ENCODE peak calls at places on chromosomes 6 and 20, in eight cellular contexts. H is stomach, W is sigmoid colon, V is SK-N-SH, Z is breast epithelium, L is transverse colon, X is K562, M is vagina. S is an unnamed sample. For H3K27me3, the result is how much of the 10 kb centered on the place peaks cover.

GRCh38 chr6:108714774-108715414 is 133.3 kb upstream of the ARMC2 start:
- DNase-seq in W (no peak), M (no peak), L (no peak), V (no peak), X (no peak), Z (no peak), H (no peak), S (no peak)

GRCh38 chr20:36875702-36876472 is at the start of gene TLDC2:
- DNase-seq in W (no peak), Z (no peak), H (no peak), X (no peak), M (no peak), L (peak), V (no peak), S (no peak)

GRCh38 chr6:105348897-105349296 is 54.0 kb downstream of the PREP start:
- DNase-seq in M (no peak), V (no peak), X (no peak), L (no peak), W (no peak), H (no peak), Z (no peak), S (no peak)

GRCh38 chr6:153625089-153625488 is 414.0 kb upstream of the OPRM1 start:
- DNase-seq in V (no peak), X (no peak), L (no peak), H (no peak), M (no peak), W (no peak), Z (no peak), S (no peak)

GRCh38 chr6:136501081-136501480 is 49.1 kb downstream of the MAP7 start:
- DNase-seq in Z (no peak), H (no peak), W (no peak), M (no peak), X (no peak), V (peak), L (no peak), S (no peak)

GRCh38 chr6:134835998-134836397 is 113.9 kb downstream of the ALDH8A1 start:
- DNase-seq in H (no peak), X (no peak), M (no peak), Z (no peak), W (no peak), V (no peak), L (no peak), S (no peak)

GRCh38 chr6:119350202-119351004 is 842 bp upstream of the MAN1A1 start:
- DNase-seq in V (peak), W (no peak), X (peak), H (no peak), M (no peak), L (peak), Z (no peak), S (no peak)

GRCh38 chr6:127022297-127022696 is 96.2 kb upstream of the RSPO3 start:
- DNase-seq in L (peak), Z (no peak), W (peak), X (no peak), H (peak), M (no peak), V (peak), S (peak)

GRCh38 chr6:127300411-127300810 is 33.7 kb downstream of the RNF146 start:
- DNase-seq in L (no peak), Z (no peak), V (no peak), H (no peak), M (no peak), X (no peak), W (no peak), S (no peak)

GRCh38 chr6:49564552-49564951 is 14.1 kb downstream of the C6orf141 start:
- DNase-seq in H (no peak), W (no peak), V (no peak), M (no peak), L (no peak), X (no peak), Z (no peak), S (no peak)

GRCh38 chr20:45946149-45946970 is 11.9 kb downstream of the PCIF1 start:
- DNase-seq in L (peak), H (peak), V (no peak), W (peak), X (no peak), M (no peak), Z (no peak), S (peak)

GRCh38 chr6:145209312-145209711 is 526.0 kb downstream of the EPM2A start:
- DNase-seq in L (no peak), V (no peak), X (no peak), Z (no peak), H (no peak), W (no peak), M (no peak), S (no peak)

GRCh38 chr20:36575066-36575743 is 1.8 kb downstream of the TGIF2 start:
- DNase-seq in X (peak), W (peak), V (peak), M (no peak), L (peak), H (peak), Z (peak), S (peak)

GRCh38 chr6:39289490-39289889 is 24.7 kb downstream of the KCNK17 start:
- DNase-seq in V (no peak), X (no peak), L (no peak), H (no peak), W (no peak), M (no peak), Z (no peak), S (no peak)

GRCh38 chr6:31332637-31333602 is 24.1 kb downstream of the HLA-B start:
- DNase-seq in H (no peak), M (no peak), V (no peak), W (no peak), Z (no peak), L (no peak), X (no peak), S (no peak)

GRCh38 chr6:128617285-128617684 is 96.9 kb upstream of the PTPRK start:
- DNase-seq in V (no peak), M (no peak), Z (no peak), L (no peak), W (no peak), H (no peak), X (no peak), S (no peak)

GRCh38 chr20:24769878-24770627 is 179.0 kb upstream of the CST7 start:
- DNase-seq in V (no peak), X (no peak), W (no peak), L (peak), M (no peak), H (peak), Z (peak), S (peak)

GRCh38 chr20:3705491-3705969 is 6.9 kb downstream of the SIGLEC1 start:
- DNase-seq in M (no peak), Z (no peak), W (no peak), V (no peak), H (no peak), X (no peak), L (no peak), S (no peak)

GRCh38 chr20:46406986-46407670 is 713 bp upstream of the ELMO2 start:
- DNase-seq in M (peak), H (peak), X (no peak), V (peak), W (peak), Z (peak), L (peak), S (peak)

GRCh38 chr20:17615645-17616479 is 46.0 kb downstream of the DSTN start:
- DNase-seq in M (no peak), L (peak), V (peak), W (peak), H (peak), X (no peak), Z (no peak), S (no peak)

GRCh38 chr20:53434662-53435061 is 159.0 kb downstream of the ZNF217 start:
- DNase-seq in X (no peak), M (no peak), H (no peak), L (no peak), Z (no peak), W (no peak), V (no peak), S (no peak)

GRCh38 chr20:8330785-8331699 is 199.0 kb downstream of the PLCB1 start:
- DNase-seq in M (no peak), L (no peak), W (no peak), X (no peak), Z (no peak), V (no peak), H (no peak), S (no peak)

GRCh38 chr6:142893088-142893487 is 51.9 kb downstream of the HIVEP2 start:
- DNase-seq in W (no peak), Z (no peak), L (no peak), M (no peak), V (peak), H (no peak), X (no peak), S (no peak)

GRCh38 chr6:155084431-155085123 is 89.5 kb downstream of the TIAM2 start:
- DNase-seq in W (no peak), H (no peak), X (no peak), L (no peak), V (no peak), M (no peak), Z (no peak), S (no peak)

GRCh38 chr6:41449399-41450245 is 96.6 kb upstream of the FOXP4 start:
- DNase-seq in Z (no peak), H (peak), M (no peak), V (no peak), W (peak), X (no peak), L (peak), S (peak)

GRCh38 chr6:170087946-170088348 is 202.9 kb downstream of the DLL1 start:
- DNase-seq in X (no peak), H (peak), L (peak), W (peak), Z (peak), M (no peak), V (no peak), S (peak)

GRCh38 chr6:28081486-28081751 is 1.1 kb downstream of the ZNF165 start:
- DNase-seq in L (peak), H (no peak), W (no peak), M (no peak), X (peak), Z (no peak), V (no peak), S (no peak)

GRCh38 chr6:62075869-62076268 is 210.2 kb downstream of the KHDRBS2 start:
- DNase-seq in H (no peak), W (no peak), M (no peak), V (no peak), L (no peak), X (no peak), Z (no peak), S (no peak)

GRCh38 chr20:38369387-38369786 is 23.1 kb downstream of the LBP start:
- DNase-seq in W (no peak), X (peak), Z (no peak), H (no peak), M (no peak), V (peak), L (no peak), S (no peak)

GRCh38 chr6:83578057-83578456 is 65.7 kb downstream of the PRSS35 start:
- DNase-seq in X (no peak), V (no peak), Z (no peak), L (no peak), M (no peak), W (no peak), H (no peak), S (no peak)

GRCh38 chr6:119112856-119113530 is 34.5 kb upstream of the FAM184A start:
- DNase-seq in M (no peak), H (no peak), L (no peak), Z (no peak), V (peak), W (no peak), X (no peak), S (no peak)

GRCh38 chr20:46401478-46401860 is 4.9 kb downstream of the ELMO2 start:
- DNase-seq in M (no peak), Z (no peak), X (no peak), W (no peak), H (no peak), L (no peak), V (no peak), S (no peak)

GRCh38 chr20:35274172-35275092 is 3.5 kb downstream of the MMP24OS start:
- DNase-seq in H (no peak), V (no peak), L (no peak), M (no peak), X (no peak), W (no peak), Z (no peak), S (peak)

GRCh38 chr20:9397928-9398327 is 116.5 kb upstream of the LAMP5 start:
- DNase-seq in W (no peak), M (no peak), H (no peak), Z (no peak), X (no peak), L (no peak), V (no peak), S (peak)

GRCh38 chr20:15297059-15297875 is 959.9 kb upstream of the FLRT3 start:
- DNase-seq in X (no peak), Z (no peak), L (no peak), M (no peak), V (no peak), H (peak), W (no peak), S (peak)

DNA sequence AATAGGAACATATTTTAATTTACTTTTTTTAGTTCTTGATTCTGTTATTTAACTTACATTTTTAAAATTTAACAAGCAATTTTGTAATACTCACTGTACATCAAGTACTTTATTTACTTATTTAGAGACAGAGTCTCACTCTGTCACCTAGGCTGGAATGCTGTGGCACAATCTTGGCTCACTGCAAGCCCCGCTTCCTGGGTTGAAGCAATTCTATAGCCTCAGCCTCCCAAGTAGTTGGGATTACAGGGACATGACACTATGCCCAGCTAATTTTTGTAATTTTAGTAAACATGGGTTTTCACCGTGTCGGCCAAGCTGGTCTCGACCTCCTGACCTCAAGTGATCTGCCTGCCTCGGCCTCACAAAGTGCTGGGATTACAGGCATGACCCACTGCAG is 7.0 kb downstream of the BTN3A3 start:
- DNase-seq in W (no peak), Z (no peak), M (no peak), L (no peak), H (no peak), V (no peak), X (no peak), S (no peak)
- H3K27ac ChIP-seq in W (no peak), Z (no peak), M (no peak), L (no peak), H (no peak), V (no peak), X (no peak), S (no peak)

DNA sequence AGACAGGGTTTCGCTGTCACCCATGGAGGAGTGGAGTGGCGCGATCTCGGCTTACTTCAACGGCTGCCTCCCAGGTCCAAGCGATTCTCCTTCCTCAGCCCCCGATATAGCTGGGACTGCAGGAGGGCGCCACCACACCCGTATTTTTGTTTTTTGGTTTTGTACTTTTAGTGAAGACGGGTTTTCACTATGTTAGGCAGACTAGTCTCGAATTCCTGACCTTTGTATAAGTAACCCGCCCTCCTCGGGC is 115.4 kb upstream of the BTN3A2 start:
- DNase-seq in X (no peak), V (no peak), H (no peak), L (no peak), W (peak), M (no peak), Z (no peak), S (peak)
- TF ChIP-seq POLR2AphosphoS5 in X (peak), V (peak), H (no peak), L (no peak), W (no peak), M (no peak), Z (no peak), S (no peak)

DNA sequence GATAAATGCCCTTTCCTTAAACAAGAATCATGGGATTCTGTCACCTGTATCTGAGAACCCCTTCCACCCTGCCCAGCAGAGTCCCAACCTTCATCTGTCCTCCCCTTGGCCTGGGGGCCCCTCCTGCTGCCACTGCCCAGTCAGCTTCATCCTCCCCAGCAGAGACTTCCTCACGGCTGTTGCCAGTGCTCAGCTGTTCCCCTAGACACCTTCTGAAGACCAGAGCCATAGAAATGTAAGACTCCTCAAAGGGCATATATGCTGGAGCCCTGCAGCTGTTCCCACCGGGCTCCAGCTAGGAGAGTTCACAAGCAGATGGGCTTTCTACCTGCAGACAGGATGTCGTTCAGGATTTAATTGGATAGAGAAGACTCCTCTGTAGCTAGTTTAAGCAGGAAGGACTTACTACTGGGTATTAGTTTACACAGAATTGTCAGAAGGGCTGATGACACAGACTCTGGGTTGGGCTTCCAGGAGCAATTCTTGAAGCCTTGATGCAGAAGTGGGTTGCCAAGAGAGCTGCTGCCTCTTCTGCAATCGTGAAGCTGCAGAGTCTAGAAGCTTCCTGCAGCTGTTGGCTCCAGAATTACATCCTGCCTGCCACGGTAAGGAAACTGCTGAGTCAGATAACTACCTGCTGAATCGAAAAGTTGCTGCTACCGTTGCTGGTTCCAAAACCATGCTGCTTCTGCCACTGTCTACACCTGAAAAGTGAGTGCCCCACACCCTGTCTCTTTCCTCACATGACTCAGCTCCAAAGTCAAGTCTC is 57.1 kb upstream of the MLN start:
- DNase-seq in W (no peak), V (no peak), L (peak), Z (no peak), M (no peak), X (no peak), H (no peak), S (no peak)
- H3K27me3 ChIP-seq in W (under half), V (under half), L (under half), Z (under half), M (under half), X (under half), H (under half), S (under half)

DNA sequence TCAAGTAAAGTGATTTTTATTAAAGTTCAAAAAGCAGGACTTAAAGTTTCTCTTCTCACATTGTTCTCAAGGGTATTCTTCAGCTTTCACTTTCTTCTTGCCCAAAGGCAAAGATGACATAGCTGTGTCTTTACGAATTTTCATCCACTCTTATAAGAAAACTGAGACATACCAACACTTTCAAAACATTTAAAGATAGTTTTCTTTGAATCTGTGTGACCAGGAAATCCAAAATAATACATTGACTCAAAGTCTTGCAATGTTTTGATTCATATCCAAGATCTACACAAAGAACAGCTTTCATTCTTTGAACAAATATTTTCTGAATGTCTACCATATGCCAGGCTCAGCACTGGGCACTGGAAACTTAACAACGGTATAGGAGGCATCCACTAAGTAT is 117.9 kb downstream of the SIM1 start:
- DNase-seq in Z (no peak), M (no peak), X (no peak), L (no peak), H (no peak), V (no peak), W (no peak), S (no peak)
- H3K27ac ChIP-seq in Z (peak), M (no peak), X (no peak), L (no peak), H (no peak), V (peak), W (no peak), S (no peak)

DNA sequence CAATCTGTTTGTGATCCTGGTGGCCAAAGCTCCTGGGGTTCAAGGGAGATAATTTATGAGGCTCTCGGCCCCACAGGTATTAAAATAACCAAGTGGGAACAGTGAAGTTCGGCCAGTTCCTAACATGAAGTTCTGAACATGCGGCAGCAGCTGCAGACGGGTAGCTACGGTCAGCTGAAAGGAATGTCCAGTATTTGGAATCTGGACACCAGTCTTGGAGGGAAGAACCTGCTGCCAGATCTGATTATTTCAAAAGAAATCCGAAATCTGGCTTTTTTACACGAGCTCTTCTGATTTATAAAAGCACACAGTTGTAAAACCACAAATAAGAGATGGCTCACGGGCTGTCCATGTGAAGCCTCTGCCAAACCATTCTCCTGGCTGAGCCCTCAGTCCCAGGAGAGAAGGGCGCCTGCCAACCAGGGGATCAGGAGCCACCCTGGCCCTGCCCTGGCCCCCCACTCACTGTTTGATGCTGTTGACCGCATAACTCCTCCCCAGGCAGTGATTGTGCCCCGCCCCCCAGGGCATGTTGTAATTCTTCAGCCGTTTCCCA is 28.2 kb upstream of the KCNB1 start:
- DNase-seq in V (no peak), Z (peak), W (peak), H (no peak), X (no peak), M (no peak), L (peak), S (peak)
- TF ChIP-seq POLR2AphosphoS5 in V (peak), Z (peak), W (peak), H (peak), X (no peak), M (peak), L (peak), S (no peak)

DNA sequence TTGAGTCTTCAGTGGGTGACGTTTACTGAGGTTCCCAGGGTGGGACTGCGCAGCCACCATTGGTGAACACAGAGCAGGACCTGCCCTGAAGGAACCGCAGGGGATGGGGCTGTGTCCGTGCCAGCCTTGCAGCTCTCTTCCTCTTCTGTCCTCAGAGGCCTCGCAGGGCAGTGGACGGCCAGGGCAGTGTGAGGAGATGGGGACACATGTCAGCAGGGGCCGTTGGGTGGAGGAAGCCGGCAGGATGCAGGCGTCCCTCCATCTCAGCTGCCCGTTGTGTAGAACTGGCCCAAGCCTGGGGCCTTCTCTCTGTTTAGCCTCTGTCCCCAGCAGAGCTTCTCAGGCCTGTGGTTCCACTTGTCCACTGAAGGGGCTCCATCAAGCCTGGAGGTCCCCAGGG is 53.6 kb upstream of the SMOC2 start:
- DNase-seq in L (no peak), V (no peak), H (no peak), W (no peak), Z (no peak), M (no peak), X (no peak), S (no peak)
- H3K27me3 ChIP-seq in L (under half), V (under half), H (under half), W (under half), Z (under half), M (under half), X (half or more), S (under half)

GRCh38 chr20:11267762-11268335 is 594.0 kb upstream of the JAG1 start:
- DNase-seq in L (no peak), M (no peak), Z (no peak), X (no peak), H (no peak), W (no peak), V (no peak), S (no peak)
- H3K27ac ChIP-seq in L (no peak), M (peak), Z (no peak), X (no peak), H (peak), W (no peak), V (peak), S (no peak)

S was measured in upper lobe of left lung.